ENCODE peak calls at places on chromosomes 16 and 17, in eight cellular contexts. J is esophagus muscularis mucosa, H is upper lobe of left lung, Z is stomach, P is right lobe of liver, G is IMR-90, T is heart left ventricle, E is transverse colon. I is an unnamed sample.

GRCh38 chr16:79848739-79849518 is 248.4 kb upstream of the MAF start:
- DNase-seq in J (no peak), H (no peak), Z (no peak), P (no peak), G (no peak), T (no peak), E (no peak), I (peak; percentile 82)

GRCh38 chr17:82229686-82230626 is 1.1 kb downstream of the SLC16A3 start:
- DNase-seq in J (no peak), H (no peak), Z (no peak), P (no peak), G (no peak), T (no peak), E (peak; percentile 27), I (no peak)

GRCh38 chr17:73786286-73786743 is 142.1 kb upstream of the SDK2 start:
- DNase-seq in J (no peak), H (no peak), Z (peak; percentile 63), P (no peak), G (no peak), T (no peak), E (peak; percentile 79), I (no peak)

GRCh38 chr17:50589112-50589712 is 28.7 kb downstream of the CACNA1G start:
- DNase-seq in J (no peak), H (peak; percentile 27), Z (peak; percentile 48), P (no peak), G (peak; percentile 3), T (no peak), E (no peak), I (peak; percentile 51)

GRCh38 chr17:71409712-71410111 is 711.1 kb upstream of the SOX9 start:
- DNase-seq in J (no peak), H (no peak), Z (no peak), P (no peak), G (peak; percentile 70), T (no peak), E (no peak), I (no peak)

GRCh38 chr17:28908640-28909098 is 5.8 kb upstream of the DHRS13 start:
- DNase-seq in J (peak; percentile 92), H (no peak), Z (no peak), P (no peak), G (peak; percentile 91), T (peak; percentile 48), E (peak; percentile 43), I (no peak)

GRCh38 chr17:68391561-68392268 is 65.6 kb downstream of the WIPI1 start:
- DNase-seq in J (peak; percentile 82), H (no peak), Z (no peak), P (no peak), G (no peak), T (no peak), E (no peak), I (no peak)

GRCh38 chr17:34671191-34671590 is 91.8 kb downstream of the TMEM132E start:
- DNase-seq in J (no peak), H (no peak), Z (no peak), P (no peak), G (no peak), T (no peak), E (no peak), I (no peak)

GRCh38 chr17:38871247-38871991 is 1.6 kb downstream of the LASP1 start:
- DNase-seq in J (peak; percentile 94), H (peak; percentile 93), Z (peak; percentile 76), P (peak; percentile 87), G (peak; percentile 80), T (peak; percentile 58), E (peak; percentile 91), I (peak; percentile 21)

GRCh38 chr17:50365165-50365564 is 7.8 kb downstream of the MRPL27 start:
- DNase-seq in J (no peak), H (no peak), Z (no peak), P (no peak), G (no peak), T (no peak), E (no peak), I (no peak)

GRCh38 chr17:76716834-76717205 is 6.1 kb upstream of the MXRA7 start:
- DNase-seq in J (no peak), H (no peak), Z (no peak), P (no peak), G (peak; percentile 93), T (no peak), E (no peak), I (no peak)

GRCh38 chr16:17416461-17417221 is 54.1 kb downstream of the XYLT1 start:
- DNase-seq in J (no peak), H (peak; percentile 68), Z (no peak), P (no peak), G (peak; percentile 38), T (peak; percentile 25), E (peak; percentile 60), I (no peak)

GRCh38 chr16:24036614-24037013 is 200.8 kb downstream of the PRKCB start:
- DNase-seq in J (no peak), H (no peak), Z (peak; percentile 28), P (no peak), G (peak; percentile 33), T (peak; percentile 13), E (peak; percentile 49), I (peak; percentile 19)

GRCh38 chr17:29086628-29087332 is 43.8 kb downstream of the PIPOX start:
- DNase-seq in J (no peak), H (no peak), Z (no peak), P (no peak), G (peak; percentile 19), T (no peak), E (no peak), I (no peak)

GRCh38 chr17:50627386-50627781 is 7.3 kb upstream of the ABCC3 start:
- DNase-seq in J (no peak), H (no peak), Z (no peak), P (no peak), G (no peak), T (no peak), E (no peak), I (no peak)

DNA sequence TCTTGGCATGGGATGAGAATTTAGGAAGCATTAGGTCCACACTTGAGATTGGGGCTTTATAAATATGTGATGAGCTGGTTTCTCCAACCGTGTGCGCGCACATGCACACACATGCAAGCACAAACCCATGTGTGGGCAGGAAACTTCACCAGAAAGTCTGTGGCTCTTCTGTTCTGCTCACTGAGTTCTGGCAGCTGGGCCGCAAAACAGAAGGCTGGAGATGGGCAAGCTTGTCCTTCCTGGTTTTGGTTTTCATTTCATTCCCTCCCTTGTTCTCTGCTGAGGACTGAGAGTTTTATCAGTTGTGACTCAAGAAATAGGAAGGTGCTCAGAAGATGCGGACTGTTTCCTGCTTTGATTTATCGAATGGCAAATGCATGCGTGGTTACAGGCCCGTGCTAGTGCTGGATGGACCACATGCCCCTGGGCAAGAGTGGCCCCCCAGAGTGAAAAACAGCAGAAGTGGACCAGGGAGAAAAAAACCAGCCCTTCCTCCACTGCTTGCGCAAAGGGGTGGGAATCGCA is 14.1 kb downstream of the MAP3K14 start:
- DNase-seq in J (no peak), H (no peak), Z (no peak), P (no peak), G (peak; percentile 76), T (peak; percentile 54), E (peak; percentile 60), I (no peak)
- H3K4me3 ChIP-seq in J (no peak overlapping the region), H (no peak overlapping the region), Z (no peak overlapping the region), P (no peak overlapping the region), G (no peak overlapping the region), T (no peak overlapping the region), E (no peak overlapping the region), I (no peak overlapping the region)

DNA sequence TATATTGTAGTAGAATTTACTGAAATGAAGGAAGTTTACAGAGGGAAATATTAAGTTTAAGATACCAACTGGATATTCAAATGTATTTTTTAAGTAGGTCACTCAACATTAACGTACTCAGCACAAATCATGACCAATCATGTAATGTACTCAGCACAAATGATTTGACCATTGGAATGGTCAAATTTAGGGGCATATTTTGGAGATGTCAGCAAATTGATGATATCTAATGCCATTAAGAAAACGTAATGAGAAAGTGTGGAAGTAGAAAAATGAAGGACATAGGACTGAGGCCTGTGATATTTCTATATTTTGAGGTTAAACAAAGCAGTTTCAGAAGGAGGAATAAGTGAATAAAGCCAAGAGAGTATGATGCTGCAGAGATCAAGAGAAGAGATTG is 334.8 kb downstream of the KIF2B start:
- DNase-seq in J (no peak), H (no peak), Z (no peak), P (no peak), G (no peak), T (no peak), E (no peak), I (no peak)
- H3K27ac ChIP-seq in J (no peak overlapping the region), H (no peak overlapping the region), Z (no peak overlapping the region), P (no peak overlapping the region), G (no peak overlapping the region), T (no peak overlapping the region), E (no peak overlapping the region), I (no peak overlapping the region)

GRCh38 chr16:74744566-74744965 is 30.1 kb downstream of the FA2H start:
- DNase-seq in J (no peak), H (no peak), Z (no peak), P (no peak), G (no peak), T (no peak), E (no peak), I (no peak)

GRCh38 chr16:74743045-74743667 is 31.5 kb downstream of the FA2H start:
- DNase-seq in J (no peak), H (no peak), Z (no peak), P (no peak), G (no peak), T (no peak), E (no peak), I (no peak)

GRCh38 chr16:74742051-74742481 is 32.6 kb downstream of the FA2H start:
- DNase-seq in J (no peak), H (no peak), Z (no peak), P (no peak), G (peak; percentile 43), T (no peak), E (no peak), I (no peak)

GRCh38 chr16:74745109-74745615 is 29.5 kb downstream of the FA2H start:
- DNase-seq in J (no peak), H (no peak), Z (no peak), P (no peak), G (no peak), T (no peak), E (no peak), I (no peak)

GRCh38 chr16:74743668-74744299 is 30.8 kb downstream of the FA2H start:
- DNase-seq in J (no peak), H (peak; percentile 94), Z (peak; percentile 97), P (peak; percentile 60), G (peak; percentile 79), T (no peak), E (peak; percentile 95), I (peak; percentile 88)
- TF ChIP-seq POLR2A in J (no peak), H (no peak), Z (no peak), P (no peak), G (no peak), T (no peak), E (peak; percentile 91), I (peak; percentile 64)

DNA sequence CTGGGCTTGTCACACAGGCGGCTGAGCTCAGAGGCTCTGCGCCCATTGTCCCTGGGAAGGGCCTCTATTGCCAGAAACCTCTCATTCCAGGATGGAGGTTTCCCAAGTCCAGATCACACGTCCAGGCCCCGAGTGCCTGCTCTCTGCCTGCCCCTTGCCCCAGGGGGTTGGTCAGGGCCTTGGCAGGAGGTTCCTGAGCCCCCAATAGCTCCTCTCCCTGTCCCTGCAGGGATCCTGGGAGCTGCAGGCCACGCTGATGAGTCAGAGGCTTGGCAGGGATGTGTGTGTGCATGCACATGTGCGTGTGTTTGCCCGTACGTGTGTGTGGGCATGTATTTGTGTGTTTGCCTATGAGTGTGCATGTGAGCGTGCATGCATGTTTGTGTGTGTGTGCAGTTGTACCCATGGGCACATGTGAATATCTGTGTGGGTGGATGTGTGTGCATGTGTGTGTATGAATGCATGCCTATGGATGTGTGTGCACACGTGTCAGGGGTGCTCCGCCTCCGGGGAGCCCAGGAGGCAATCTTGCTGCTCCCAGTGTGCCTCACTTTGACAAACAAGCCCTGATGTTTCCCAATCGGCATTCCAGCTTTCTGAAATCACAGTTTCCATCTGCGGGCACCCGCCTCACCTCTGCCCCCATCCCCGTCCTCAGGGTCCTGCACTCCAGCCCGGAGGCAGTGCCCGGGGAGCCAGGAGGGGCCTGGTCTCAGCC is 98.4 kb upstream of the GSE1 start:
- DNase-seq in J (no peak), H (peak; percentile 83), Z (peak; percentile 77), P (peak; percentile 85), G (peak; percentile 92), T (peak; percentile 62), E (peak; percentile 56), I (peak; percentile 56)
- H3K4me3 ChIP-seq in J (no peak overlapping the region), H (no peak overlapping the region), Z (no peak overlapping the region), P (peak overlapping the region; percentile 34), G (no peak overlapping the region), T (no peak overlapping the region), E (no peak overlapping the region), I (no peak overlapping the region)